ENCODE peak calls at places on chromosomes 3 and 15, in seven cellular contexts. One of them, this sample, is unnamed.

GRCh38 chr3:159732172-159733111 is 256.2 kb upstream of the IL12A start:
- DNase-seq in H1: peak; percentile 59
- DNase-seq in IMR-90: peak; percentile 86
- DNase-seq in H9: peak; percentile 76
- DNase-seq in mesendoderm: peak; percentile 91
- DNase-seq in neuronal stem cell: peak; percentile 24
- DNase-seq in trophoblast cell: peak; percentile 23
- DNase-seq in this sample: peak; percentile 76

GRCh38 chr3:108518895-108519294 is 8.5 kb upstream of the MYH15 start:
- DNase-seq in H1: no peak
- DNase-seq in IMR-90: peak; percentile 18
- DNase-seq in H9: no peak
- DNase-seq in mesendoderm: no peak
- DNase-seq in neuronal stem cell: no peak
- DNase-seq in trophoblast cell: no peak
- DNase-seq in this sample: no peak

GRCh38 chr3:136716629-136717028 is 35.5 kb downstream of the STAG1 start:
- DNase-seq in H1: no peak
- DNase-seq in IMR-90: no peak
- DNase-seq in H9: no peak
- DNase-seq in mesendoderm: no peak
- DNase-seq in neuronal stem cell: no peak
- DNase-seq in trophoblast cell: no peak
- DNase-seq in this sample: no peak

GRCh38 chr3:61901986-61902385 is 340.6 kb downstream of the PTPRG start:
- DNase-seq in H1: no peak
- DNase-seq in IMR-90: no peak
- DNase-seq in H9: no peak
- DNase-seq in mesendoderm: no peak
- DNase-seq in neuronal stem cell: no peak
- DNase-seq in trophoblast cell: no peak
- DNase-seq in this sample: no peak

GRCh38 chr15:68852466-68852865 is 31.8 kb upstream of the ANP32A start:
- DNase-seq in H1: no peak
- DNase-seq in IMR-90: no peak
- DNase-seq in H9: no peak
- DNase-seq in mesendoderm: no peak
- DNase-seq in neuronal stem cell: no peak
- DNase-seq in trophoblast cell: no peak
- DNase-seq in this sample: no peak

GRCh38 chr3:48898383-48899234 is at the start of gene SLC25A20:
- DNase-seq in H1: peak; percentile 95
- DNase-seq in IMR-90: peak; percentile 78
- DNase-seq in H9: peak; percentile 97
- DNase-seq in mesendoderm: peak; percentile 94
- DNase-seq in neuronal stem cell: peak; percentile 57
- DNase-seq in trophoblast cell: peak; percentile 98
- DNase-seq in this sample: peak; percentile 82

GRCh38 chr3:127263586-127264231 is 24.1 kb downstream of the PRR20G start:
- DNase-seq in H1: no peak
- DNase-seq in IMR-90: no peak
- DNase-seq in H9: no peak
- DNase-seq in mesendoderm: no peak
- DNase-seq in neuronal stem cell: no peak
- DNase-seq in trophoblast cell: no peak
- DNase-seq in this sample: no peak

GRCh38 chr3:49013738-49014660 is 4.4 kb downstream of the DALRD3 start:
- DNase-seq in H1: peak; percentile 86
- DNase-seq in IMR-90: no peak
- DNase-seq in H9: peak; percentile 89
- DNase-seq in mesendoderm: peak; percentile 89
- DNase-seq in neuronal stem cell: no peak
- DNase-seq in trophoblast cell: peak; percentile 88
- DNase-seq in this sample: peak; percentile 50

GRCh38 chr15:76340198-76340801 is 3.7 kb downstream of the ISL2 start:
- DNase-seq in H1: peak; percentile 68
- DNase-seq in IMR-90: no peak
- DNase-seq in H9: peak; percentile 47
- DNase-seq in mesendoderm: peak; percentile 44
- DNase-seq in neuronal stem cell: peak; percentile 71
- DNase-seq in trophoblast cell: peak; percentile 25
- DNase-seq in this sample: peak; percentile 73

GRCh38 chr15:36422631-36423030 is 156.8 kb upstream of the CDIN1 start:
- DNase-seq in H1: no peak
- DNase-seq in IMR-90: no peak
- DNase-seq in H9: no peak
- DNase-seq in mesendoderm: no peak
- DNase-seq in neuronal stem cell: no peak
- DNase-seq in trophoblast cell: no peak
- DNase-seq in this sample: no peak

GRCh38 chr3:129892857-129893615 is 475 bp downstream of the TMCC1 start:
- DNase-seq in H1: peak; percentile 83
- DNase-seq in IMR-90: no peak
- DNase-seq in H9: peak; percentile 65
- DNase-seq in mesendoderm: peak; percentile 86
- DNase-seq in neuronal stem cell: peak; percentile 72
- DNase-seq in trophoblast cell: peak; percentile 70
- DNase-seq in this sample: peak; percentile 56

GRCh38 chr3:139117136-139117675 is 72.5 kb upstream of the PRR23C start:
- DNase-seq in H1: peak; percentile 4
- DNase-seq in IMR-90: peak; percentile 76
- DNase-seq in H9: no peak
- DNase-seq in mesendoderm: no peak
- DNase-seq in neuronal stem cell: no peak
- DNase-seq in trophoblast cell: no peak
- DNase-seq in this sample: peak; percentile 36

GRCh38 chr3:127990051-127990450 is 62.2 kb upstream of the SEC61A1 start:
- DNase-seq in H1: no peak
- DNase-seq in IMR-90: no peak
- DNase-seq in H9: no peak
- DNase-seq in mesendoderm: no peak
- DNase-seq in neuronal stem cell: no peak
- DNase-seq in trophoblast cell: no peak
- DNase-seq in this sample: no peak

GRCh38 chr15:38073278-38073930 is 139.0 kb downstream of the TMCO5A start:
- DNase-seq in H1: no peak
- DNase-seq in IMR-90: peak; percentile 35
- DNase-seq in H9: no peak
- DNase-seq in mesendoderm: peak; percentile 79
- DNase-seq in neuronal stem cell: no peak
- DNase-seq in trophoblast cell: no peak
- DNase-seq in this sample: peak; percentile 50

GRCh38 chr3:29215948-29216347 is 64.9 kb upstream of the RBMS3 start:
- DNase-seq in H1: no peak
- DNase-seq in IMR-90: peak; percentile 53
- DNase-seq in H9: no peak
- DNase-seq in mesendoderm: no peak
- DNase-seq in neuronal stem cell: no peak
- DNase-seq in trophoblast cell: no peak
- DNase-seq in this sample: no peak

GRCh38 chr3:14274999-14275961 is 96.7 kb downstream of the LSM3 start:
- DNase-seq in H1: no peak
- DNase-seq in IMR-90: no peak
- DNase-seq in H9: peak; percentile 68
- DNase-seq in mesendoderm: peak; percentile 81
- DNase-seq in neuronal stem cell: no peak
- DNase-seq in trophoblast cell: no peak
- DNase-seq in this sample: no peak

GRCh38 chr3:11539218-11539617 is 104.5 kb downstream of the VGLL4 start:
- DNase-seq in H1: no peak
- DNase-seq in IMR-90: no peak
- DNase-seq in H9: no peak
- DNase-seq in mesendoderm: no peak
- DNase-seq in neuronal stem cell: no peak
- DNase-seq in trophoblast cell: peak; percentile 25
- DNase-seq in this sample: no peak

GRCh38 chr3:170717410-170718402 is 131.8 kb upstream of the SLC7A14 start:
- DNase-seq in H1: no peak
- DNase-seq in IMR-90: peak; percentile 64
- DNase-seq in H9: no peak
- DNase-seq in mesendoderm: no peak
- DNase-seq in neuronal stem cell: no peak
- DNase-seq in trophoblast cell: peak; percentile 51
- DNase-seq in this sample: peak; percentile 58

GRCh38 chr3:170714151-170714550 is 128.3 kb upstream of the SLC7A14 start:
- DNase-seq in H1: no peak
- DNase-seq in IMR-90: peak; percentile 82
- DNase-seq in H9: no peak
- DNase-seq in mesendoderm: no peak
- DNase-seq in neuronal stem cell: no peak
- DNase-seq in trophoblast cell: peak; percentile 85
- DNase-seq in this sample: peak; percentile 75

GRCh38 chr3:170718848-170719247 is 133.0 kb upstream of the SLC7A14 start:
- DNase-seq in H1: no peak
- DNase-seq in IMR-90: no peak
- DNase-seq in H9: no peak
- DNase-seq in mesendoderm: no peak
- DNase-seq in neuronal stem cell: no peak
- DNase-seq in trophoblast cell: no peak
- DNase-seq in this sample: no peak

GRCh38 chr3:170714562-170715535 is 129.0 kb upstream of the SLC7A14 start:
- DNase-seq in H1: no peak
- DNase-seq in IMR-90: peak; percentile 88
- DNase-seq in H9: no peak
- DNase-seq in mesendoderm: no peak
- DNase-seq in neuronal stem cell: no peak
- DNase-seq in trophoblast cell: peak; percentile 87
- DNase-seq in this sample: peak; percentile 79

GRCh38 chr3:170716172-170716800 is 130.4 kb upstream of the SLC7A14 start:
- DNase-seq in H1: no peak
- DNase-seq in IMR-90: no peak
- DNase-seq in H9: no peak
- DNase-seq in mesendoderm: no peak
- DNase-seq in neuronal stem cell: no peak
- DNase-seq in trophoblast cell: no peak
- DNase-seq in this sample: no peak
- H4K8ac ChIP-seq in H1: no peak overlapping the region
- H4K8ac ChIP-seq in IMR-90: no peak overlapping the region
- H4K8ac ChIP-seq in H9: no peak overlapping the region
- H4K8ac ChIP-seq in mesendoderm: no peak overlapping the region
- H4K8ac ChIP-seq in neuronal stem cell: no peak overlapping the region
- H4K8ac ChIP-seq in trophoblast cell: no peak overlapping the region
- H4K8ac ChIP-seq in this sample: no peak overlapping the region

GRCh38 chr15:74393423-74393822 is 26.0 kb upstream of the CYP11A1 start:
- DNase-seq in H1: no peak
- DNase-seq in IMR-90: no peak
- DNase-seq in H9: no peak
- DNase-seq in mesendoderm: no peak
- DNase-seq in neuronal stem cell: no peak
- DNase-seq in trophoblast cell: peak; percentile 30
- DNase-seq in this sample: no peak
- H3K4me1 ChIP-seq in H1: no peaks in the 10 kb centered on the region
- H3K4me1 ChIP-seq in IMR-90: peaks cover 33% of the 10 kb centered on the region
- H3K4me1 ChIP-seq in H9: no peaks in the 10 kb centered on the region
- H3K4me1 ChIP-seq in mesendoderm: peaks cover 7% of the 10 kb centered on the region
- H3K4me1 ChIP-seq in neuronal stem cell: peaks cover 6% of the 10 kb centered on the region
- H3K4me1 ChIP-seq in trophoblast cell: peaks cover 39% of the 10 kb centered on the region
- H3K4me1 ChIP-seq in this sample: peaks cover 48% of the 10 kb centered on the region

GRCh38 chr15:44763848-44764247 is 27.5 kb downstream of the TRIM69 start:
- DNase-seq in H1: no peak
- DNase-seq in IMR-90: no peak
- DNase-seq in H9: no peak
- DNase-seq in mesendoderm: no peak
- DNase-seq in neuronal stem cell: no peak
- DNase-seq in trophoblast cell: no peak
- DNase-seq in this sample: no peak
- H4K8ac ChIP-seq in H1: no peak overlapping the region
- H4K8ac ChIP-seq in IMR-90: no peak overlapping the region
- H4K8ac ChIP-seq in H9: no peak overlapping the region
- H4K8ac ChIP-seq in mesendoderm: no peak overlapping the region
- H4K8ac ChIP-seq in neuronal stem cell: no peak overlapping the region
- H4K8ac ChIP-seq in trophoblast cell: no peak overlapping the region
- H4K8ac ChIP-seq in this sample: no peak overlapping the region

GRCh38 chr15:70062321-70062956 is 35.3 kb downstream of the TLE3 start:
- DNase-seq in H1: no peak
- DNase-seq in IMR-90: peak; percentile 90
- DNase-seq in H9: no peak
- DNase-seq in mesendoderm: no peak
- DNase-seq in neuronal stem cell: no peak
- DNase-seq in trophoblast cell: no peak
- DNase-seq in this sample: no peak
- H3K4me1 ChIP-seq in H1: peaks cover 1% of the 10 kb centered on the region
- H3K4me1 ChIP-seq in IMR-90: peaks cover 21% of the 10 kb centered on the region
- H3K4me1 ChIP-seq in H9: no peaks in the 10 kb centered on the region
- H3K4me1 ChIP-seq in mesendoderm: no peaks in the 10 kb centered on the region
- H3K4me1 ChIP-seq in neuronal stem cell: peaks cover 24% of the 10 kb centered on the region
- H3K4me1 ChIP-seq in trophoblast cell: peaks cover 3% of the 10 kb centered on the region
- H3K4me1 ChIP-seq in this sample: peaks cover 30% of the 10 kb centered on the region

GRCh38 chr3:80063535-80063934 is 295.7 kb upstream of the ROBO1 start:
- DNase-seq in H1: no peak
- DNase-seq in IMR-90: no peak
- DNase-seq in H9: no peak
- DNase-seq in mesendoderm: no peak
- DNase-seq in neuronal stem cell: no peak
- DNase-seq in trophoblast cell: no peak
- DNase-seq in this sample: no peak
- H4K8ac ChIP-seq in H1: no peak overlapping the region
- H4K8ac ChIP-seq in IMR-90: no peak overlapping the region
- H4K8ac ChIP-seq in H9: no peak overlapping the region
- H4K8ac ChIP-seq in mesendoderm: no peak overlapping the region
- H4K8ac ChIP-seq in neuronal stem cell: no peak overlapping the region
- H4K8ac ChIP-seq in trophoblast cell: no peak overlapping the region
- H4K8ac ChIP-seq in this sample: no peak overlapping the region

This sample was measured in mesenchymal stem cell.